ENCODE peak calls at places on chromosome 3, in seven cellular contexts. V, L, K, O, C, D and N are unnamed samples.

GRCh38 chr3:17810759-17811158 is 68.3 kb upstream of the TBC1D5 start:
- DNase-seq in V (peak; percentile 41), L (no peak), K (no peak), O (no peak), C (no peak), D (no peak), N (no peak)

GRCh38 chr3:10647376-10647775 is 142.0 kb upstream of the ATP2B2 start:
- DNase-seq in V (no peak), L (no peak), K (peak; percentile 30), O (no peak), C (no peak), D (no peak), N (no peak)

GRCh38 chr3:36540898-36541518 is 160.7 kb downstream of the STAC start:
- DNase-seq in V (peak; percentile 81), L (no peak), K (no peak), O (no peak), C (no peak), D (no peak), N (no peak)

GRCh38 chr3:161548301-161548700 is 51.7 kb downstream of the OTOL1 start:
- DNase-seq in V (peak; percentile 48), L (no peak), K (no peak), O (no peak), C (no peak), D (no peak), N (no peak)

GRCh38 chr3:170740726-170741591 is 129.0 kb downstream of the RPL22L1 start:
- DNase-seq in V (no peak), L (peak; percentile 82), K (no peak), O (no peak), C (peak; percentile 88), D (no peak), N (peak; percentile 52)

GRCh38 chr3:46994801-46995731 is 15.6 kb downstream of the NBEAL2 start:
- DNase-seq in V (no peak), L (no peak), K (peak; percentile 76), O (peak; percentile 18), C (no peak), D (no peak), N (no peak)

GRCh38 chr3:14537590-14538450 is 2.3 kb downstream of the GRIP2 start:
- DNase-seq in V (no peak), L (no peak), K (peak; percentile 65), O (peak; percentile 75), C (peak; percentile 27), D (no peak), N (no peak)

GRCh38 chr3:96960661-96961330 is 146.4 kb downstream of the EPHA6 start:
- DNase-seq in V (no peak), L (no peak), K (no peak), O (no peak), C (no peak), D (no peak), N (no peak)

GRCh38 chr3:46660003-46660402 is 33.5 kb downstream of the ALS2CL start:
- DNase-seq in V (no peak), L (no peak), K (no peak), O (no peak), C (no peak), D (no peak), N (no peak)

GRCh38 chr3:120114981-120115380 is 20.7 kb upstream of the GSK3B start:
- DNase-seq in V (no peak), L (no peak), K (no peak), O (no peak), C (no peak), D (no peak), N (no peak)

GRCh38 chr3:60250210-60250609 is 1001.0 kb downstream of the FHIT start:
- DNase-seq in V (no peak), L (no peak), K (no peak), O (no peak), C (no peak), D (no peak), N (no peak)

GRCh38 chr3:184233127-184233843 is 3.9 kb downstream of the VWA5B2 start:
- DNase-seq in V (no peak), L (no peak), K (no peak), O (no peak), C (no peak), D (no peak), N (no peak)

GRCh38 chr3:71972031-71972430 is 187.1 kb upstream of the PROK2 start:
- DNase-seq in V (no peak), L (peak; percentile 30), K (no peak), O (no peak), C (no peak), D (no peak), N (no peak)

GRCh38 chr3:123872621-123873020 is 11.5 kb downstream of the MYLK start:
- DNase-seq in V (no peak), L (no peak), K (no peak), O (no peak), C (no peak), D (no peak), N (no peak)

GRCh38 chr3:183508818-183509217 is 46.7 kb downstream of the KLHL6 start:
- DNase-seq in V (no peak), L (no peak), K (no peak), O (no peak), C (no peak), D (no peak), N (no peak)

GRCh38 chr3:197027896-197028710 is 1.5 kb downstream of the MELTF start:
- DNase-seq in V (no peak), L (no peak), K (no peak), O (no peak), C (no peak), D (no peak), N (no peak)

GRCh38 chr3:125381743-125382142 is 6.6 kb upstream of the ZNF148 start:
- DNase-seq in V (no peak), L (no peak), K (no peak), O (no peak), C (no peak), D (no peak), N (no peak)

GRCh38 chr3:188950832-188951489 is 220.8 kb upstream of the TPRG1 start:
- DNase-seq in V (no peak), L (peak; percentile 38), K (no peak), O (no peak), C (peak; percentile 94), D (no peak), N (peak; percentile 82)

GRCh38 chr3:131349454-131349853 is 32.1 kb upstream of the NUDT16 start:
- DNase-seq in V (no peak), L (no peak), K (no peak), O (no peak), C (no peak), D (no peak), N (no peak)

GRCh38 chr3:106827515-106828213 is 549.6 kb upstream of the CCDC54 start:
- DNase-seq in V (peak; percentile 13), L (no peak), K (no peak), O (no peak), C (no peak), D (no peak), N (no peak)

GRCh38 chr3:172065534-172065933 is 26.2 kb downstream of the FNDC3B start:
- DNase-seq in V (no peak), L (no peak), K (no peak), O (no peak), C (no peak), D (no peak), N (no peak)
- H3K4me1 ChIP-seq in V (peaks cover 40% of the 10 kb centered on the region), L (no peaks in the 10 kb centered on the region), K (peaks cover 32% of the 10 kb centered on the region), O (peaks cover 27% of the 10 kb centered on the region), C (no peaks in the 10 kb centered on the region), D (no peaks in the 10 kb centered on the region), N (peaks cover 3% of the 10 kb centered on the region)

DNA sequence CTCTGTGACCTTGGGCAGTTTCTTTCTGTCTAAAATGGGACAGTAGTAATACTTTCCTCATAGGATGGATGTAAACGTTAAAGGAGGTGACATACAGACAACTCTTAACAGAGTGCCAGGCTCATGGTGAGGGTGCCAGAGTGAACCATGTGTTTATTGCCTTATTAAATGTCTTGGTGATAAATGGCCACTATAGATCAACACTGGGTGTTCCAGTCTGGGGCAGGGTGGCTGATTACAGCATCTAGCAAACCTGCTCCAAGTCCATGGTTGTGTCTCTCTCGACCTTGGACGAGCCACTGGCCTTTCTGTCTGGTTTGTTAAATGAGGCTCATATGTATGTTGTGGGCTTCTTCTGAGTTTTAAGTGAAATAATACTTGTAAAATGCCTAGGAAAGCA is 75.1 kb downstream of the TRAK1 start:
- DNase-seq in V (no peak), L (no peak), K (no peak), O (no peak), C (peak; percentile 40), D (no peak), N (peak; percentile 24)
- H3K27ac ChIP-seq in V (no peak overlapping the region), L (no peak overlapping the region), K (no peak overlapping the region), O (peak overlapping the region; percentile 67), C (no peak overlapping the region), D (no peak overlapping the region), N (no peak overlapping the region)

GRCh38 chr3:62686916-62687315 is 188.3 kb downstream of the CADPS start:
- DNase-seq in V (no peak), L (no peak), K (no peak), O (no peak), C (no peak), D (no peak), N (no peak)
- TF ChIP-seq POLR2AphosphoS5 in V (no peak), L (no peak), K (no peak), O (no peak), C (no peak), D (no peak), N (no peak)

GRCh38 chr3:122469659-122470058 is 45.1 kb downstream of the KPNA1 start:
- DNase-seq in V (no peak), L (no peak), K (no peak), O (no peak), C (no peak), D (no peak), N (no peak)
- H3K4me1 ChIP-seq in V (peaks cover 52% of the 10 kb centered on the region), L (no peaks in the 10 kb centered on the region), K (peaks cover 3% of the 10 kb centered on the region), O (no peaks in the 10 kb centered on the region), C (no peaks in the 10 kb centered on the region), D (peaks cover 6% of the 10 kb centered on the region), N (no peaks in the 10 kb centered on the region)

DNA sequence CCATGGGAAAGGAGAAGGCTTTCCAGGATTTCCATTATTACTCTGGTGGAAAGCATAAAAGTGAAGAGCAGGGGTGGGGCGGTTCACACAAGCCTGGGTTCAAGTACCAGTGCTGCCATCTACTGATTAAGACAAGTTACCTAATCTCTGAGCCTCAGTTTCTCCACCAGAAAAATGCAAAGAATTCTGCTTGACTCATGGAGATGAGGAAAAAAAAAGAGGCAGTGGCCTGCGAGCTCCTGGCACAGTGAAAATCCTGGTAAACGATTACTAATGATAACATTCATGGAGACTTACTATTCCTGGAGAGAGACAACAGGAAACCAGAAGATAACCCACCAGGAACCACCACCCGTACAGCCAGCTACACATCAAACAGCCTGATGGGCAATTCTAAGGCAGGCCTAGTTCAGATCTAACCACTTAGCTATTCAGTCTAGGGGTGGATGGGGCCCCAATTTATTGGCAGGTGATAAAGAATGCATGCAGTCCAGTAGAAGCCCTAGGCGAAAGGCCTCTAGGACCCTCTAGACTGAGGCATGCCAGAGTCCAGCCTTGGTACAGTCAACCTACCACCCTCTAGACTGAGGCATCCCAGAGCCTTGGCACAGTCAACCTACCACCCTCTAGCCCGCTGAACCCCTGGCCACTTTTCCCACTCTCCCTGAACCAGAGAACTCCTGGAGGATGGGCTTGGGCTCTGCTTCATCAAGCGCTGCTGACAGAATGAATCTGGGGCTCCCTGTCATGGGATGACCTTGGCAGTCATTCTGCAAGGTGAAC is 2.5 kb downstream of the AMOTL2 start:
- DNase-seq in V (no peak), L (no peak), K (peak; percentile 23), O (no peak), C (peak; percentile 56), D (no peak), N (no peak)
- H3K27ac ChIP-seq in V (no peak overlapping the region), L (peak overlapping the region; percentile 97), K (peak overlapping the region; percentile 9), O (no peak overlapping the region), C (peak overlapping the region; percentile 100), D (no peak overlapping the region), N (peak overlapping the region; percentile 97)